ENCODE peak calls at places on chromosome 5, in ten cellular contexts. P is foreskin fibroblast; W is neural progenitor cell; L is ovary; Z is upper lobe of right lung; T is naive thymus-derived CD4-positive, alpha-beta T cell; N is heart left ventricle; G is CD8-positive, alpha-beta memory T cell; U is right lobe of liver; X is OCI-LY7. I is an unnamed sample.

GRCh38 chr5:127549551-127549950 is 32.1 kb downstream of the PRRC1 start:
- DNase-seq in N (no peak), W (no peak), X (no peak), T (no peak), G (no peak), Z (no peak), U (no peak), P (peak; percentile 25), L (no peak), I (peak; percentile 83)

GRCh38 chr5:149063017-149063687 is at the start of gene SH3TC2:
- DNase-seq in L (no peak), W (peak; percentile 83), G (no peak), Z (peak; percentile 60), N (peak; percentile 74), X (no peak), U (peak; percentile 17), T (no peak), P (peak; percentile 86), I (no peak)

GRCh38 chr5:112917453-112918005 is 4.5 kb downstream of the REEP5 start:
- DNase-seq in G (no peak), Z (no peak), U (no peak), X (peak; percentile 40), N (no peak), L (no peak), T (no peak), W (peak; percentile 12), P (peak; percentile 26), I (no peak)

GRCh38 chr5:34923694-34924461 is 5.5 kb upstream of the DNAJC21 start:
- DNase-seq in L (no peak), U (no peak), G (no peak), Z (no peak), X (no peak), W (no peak), T (no peak), N (no peak), P (peak; percentile 91), I (no peak)

GRCh38 chr5:154309361-154309725 is 118.8 kb downstream of the GALNT10 start:
- DNase-seq in G (no peak), X (no peak), P (peak; percentile 29), W (no peak), L (no peak), N (no peak), T (no peak), Z (no peak), U (no peak), I (no peak)

GRCh38 chr5:120806132-120806531 is 342.0 kb downstream of the PRR16 start:
- DNase-seq in N (no peak), W (no peak), P (peak; percentile 74), X (no peak), L (no peak), T (no peak), Z (no peak), G (no peak), U (no peak), I (no peak)

GRCh38 chr5:178341091-178341960 is 108.7 kb upstream of the PHYKPL start:
- DNase-seq in G (no peak), L (no peak), T (no peak), N (peak; percentile 19), P (no peak), X (no peak), U (no peak), W (no peak), Z (peak; percentile 41), I (no peak)

GRCh38 chr5:96219580-96220281 is 213.3 kb downstream of the PCSK1 start:
- DNase-seq in T (no peak), U (no peak), N (no peak), W (no peak), P (peak; percentile 84), Z (no peak), L (no peak), G (no peak), X (no peak), I (no peak)

GRCh38 chr5:137497396-137498290 is 1.5 kb downstream of the SPOCK1 start:
- DNase-seq in Z (peak; percentile 47), W (no peak), T (no peak), P (peak; percentile 33), G (no peak), N (no peak), U (no peak), X (no peak), L (no peak), I (no peak)

GRCh38 chr5:134138416-134139376 is 24.2 kb downstream of the TCF7 start:
- DNase-seq in P (peak; percentile 86), Z (peak; percentile 34), W (no peak), G (no peak), U (no peak), N (no peak), L (no peak), T (peak; percentile 73), X (no peak), I (no peak)

GRCh38 chr5:173473293-173473692 is 143.2 kb downstream of the BOD1 start:
- DNase-seq in X (no peak), Z (no peak), L (no peak), U (no peak), G (no peak), W (no peak), N (no peak), P (peak; percentile 41), T (no peak), I (no peak)

GRCh38 chr5:109803854-109804253 is 114.1 kb downstream of the MAN2A1 start:
- DNase-seq in L (no peak), Z (no peak), N (no peak), T (no peak), U (no peak), P (no peak), X (no peak), G (no peak), W (no peak), I (no peak)

GRCh38 chr5:11903121-11903613 is 1.1 kb downstream of the CTNND2 start:
- DNase-seq in L (no peak), G (no peak), U (no peak), P (peak; percentile 0), W (peak; percentile 62), X (no peak), Z (no peak), T (no peak), N (peak; percentile 60), I (no peak)
- H3K4me3 ChIP-seq in L (no peak overlapping the region), G (no peak overlapping the region), U (peak overlapping the region; percentile 52), P (no peak overlapping the region), W (peak overlapping the region; percentile 84), X (no peak overlapping the region), Z (peak overlapping the region; percentile 16), T (no peak overlapping the region), N (peak overlapping the region; percentile 37), I (no peak overlapping the region)

GRCh38 chr5:862367-863243 is 11.8 kb upstream of the ZDHHC11 start:
- DNase-seq in P (peak; percentile 61), T (no peak), G (no peak), N (no peak), L (no peak), U (no peak), X (no peak), W (no peak), Z (no peak), I (no peak)

GRCh38 chr5:859798-860296 is 9.1 kb upstream of the ZDHHC11 start:
- DNase-seq in W (no peak), P (no peak), N (peak; percentile 20), U (no peak), L (no peak), X (no peak), T (no peak), Z (no peak), G (no peak), I (no peak)

GRCh38 chr5:860506-861150 is 9.8 kb upstream of the ZDHHC11 start:
- DNase-seq in Z (no peak), W (no peak), G (no peak), U (no peak), L (no peak), T (no peak), X (no peak), P (no peak), N (no peak), I (no peak)

GRCh38 chr5:863244-863805 is 12.5 kb upstream of the ZDHHC11 start:
- DNase-seq in P (no peak), U (no peak), W (no peak), L (no peak), G (no peak), X (no peak), N (no peak), T (no peak), Z (no peak), I (no peak)

DNA sequence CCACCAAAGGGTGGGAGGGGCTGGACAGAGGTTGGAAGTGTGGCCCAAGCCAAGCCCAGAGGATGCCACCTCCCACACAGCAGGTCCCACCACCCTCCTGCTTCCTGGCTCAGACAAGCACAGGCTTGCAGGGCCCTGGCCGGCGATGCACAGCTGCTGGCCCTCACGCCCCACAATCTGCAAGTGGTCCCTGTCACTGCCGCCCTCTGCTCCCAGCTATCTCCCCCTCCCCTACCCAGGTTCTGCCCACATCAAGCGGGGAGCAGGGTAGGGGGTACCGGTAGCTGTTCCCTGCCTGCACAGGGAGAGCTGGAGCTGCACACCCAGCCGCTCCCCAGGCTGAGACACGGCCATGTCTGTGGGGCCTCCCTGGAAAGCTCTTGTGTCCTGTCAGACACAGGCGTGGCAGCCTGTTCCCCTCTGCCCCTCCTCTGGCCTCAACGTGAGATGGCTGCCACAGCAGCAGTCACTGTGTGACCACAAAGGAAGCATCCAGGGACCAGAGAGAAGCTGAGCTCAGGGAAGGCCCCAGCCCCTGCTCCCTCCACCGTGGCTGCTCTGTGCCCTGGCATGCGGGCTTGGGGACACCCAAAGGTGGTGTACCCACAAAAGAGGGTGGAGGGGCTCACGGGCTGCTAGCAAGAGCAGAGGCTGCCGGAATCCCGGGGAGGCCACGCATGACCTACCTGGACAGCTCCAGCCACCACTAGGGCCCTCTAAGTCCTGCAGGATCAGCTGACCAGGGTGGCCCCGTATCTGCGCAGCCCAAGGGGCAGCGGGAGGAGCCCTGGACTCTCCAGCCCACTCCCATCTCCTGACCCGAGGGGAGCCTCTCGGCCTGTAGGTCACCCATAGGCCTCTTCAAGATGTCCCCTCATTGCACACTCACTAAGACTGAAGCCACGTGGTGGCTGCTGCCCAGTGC is 10.9 kb upstream of the ZDHHC11 start:
- DNase-seq in L (no peak), P (no peak), N (no peak), X (no peak), U (no peak), G (no peak), T (no peak), Z (no peak), W (no peak), I (no peak)
- H3K4me3 ChIP-seq in L (no peak overlapping the region), P (no peak overlapping the region), N (no peak overlapping the region), X (no peak overlapping the region), U (no peak overlapping the region), G (no peak overlapping the region), T (no peak overlapping the region), Z (no peak overlapping the region), W (no peak overlapping the region), I (no peak overlapping the region)

DNA sequence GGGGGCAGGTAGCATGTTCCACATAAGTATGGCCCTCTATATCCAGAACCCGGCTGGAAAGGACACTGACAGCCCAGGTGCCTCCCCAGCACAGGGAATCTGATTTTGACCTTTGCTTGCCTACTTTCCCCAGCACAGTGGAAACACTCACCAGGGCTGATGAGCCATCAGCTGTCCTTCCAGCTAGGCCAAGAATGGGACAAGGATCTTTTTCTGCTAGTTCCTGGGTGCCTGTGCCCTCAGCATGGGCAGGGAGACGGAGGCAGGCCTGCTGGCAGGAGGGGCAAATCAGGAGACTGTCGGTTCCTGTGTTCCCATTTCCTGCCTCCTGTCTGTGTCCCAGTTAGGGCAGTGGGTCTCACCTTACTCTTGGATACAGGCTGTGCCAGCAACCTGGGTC is 1.1 kb downstream of the CYFIP2 start:
- DNase-seq in U (no peak), T (no peak), L (no peak), Z (no peak), G (no peak), P (no peak), W (no peak), N (no peak), X (no peak), I (no peak)
- H3K4me3 ChIP-seq in U (no peak overlapping the region), T (peak overlapping the region; percentile 83), L (no peak overlapping the region), Z (peak overlapping the region; percentile 59), G (peak overlapping the region; percentile 68), P (peak overlapping the region; percentile 68), W (peak overlapping the region; percentile 95), N (peak overlapping the region; percentile 72), X (peak overlapping the region; percentile 82), I (peak overlapping the region; percentile 68)

GRCh38 chr5:174610968-174611367 is 113.4 kb upstream of the MSX2 start:
- DNase-seq in Z (no peak), L (no peak), P (peak; percentile 9), W (no peak), U (no peak), T (no peak), N (no peak), G (no peak), X (no peak), I (peak; percentile 7)
- H3K4me3 ChIP-seq in Z (no peak overlapping the region), L (no peak overlapping the region), P (no peak overlapping the region), W (no peak overlapping the region), U (no peak overlapping the region), T (no peak overlapping the region), N (no peak overlapping the region), G (no peak overlapping the region), X (no peak overlapping the region), I (no peak overlapping the region)